ENCODE peak calls at places on chromosome 19, in six cellular contexts. A is tibial artery, W is caudate nucleus, T is RWPE1, V is breast epithelium, E is heart right ventricle. U is an unnamed sample.

GRCh38 chr19:33998739-33999345 is 173.5 kb upstream of the LSM14A start:
- DNase-seq in A (no peak), W (no peak), T (peak), V (no peak), E (no peak), U (no peak)

GRCh38 chr19:13155472-13156284 is 5.5 kb downstream of the IER2 start:
- DNase-seq in A (peak), W (peak), T (peak), V (peak), E (peak), U (peak)

GRCh38 chr19:33365676-33366075 is 7.8 kb upstream of the CEBPG start:
- DNase-seq in A (no peak), W (no peak), T (no peak), V (no peak), E (no peak), U (no peak)

GRCh38 chr19:34308381-34309367 is 54.3 kb downstream of the GARRE1 start:
- DNase-seq in A (no peak), W (no peak), T (no peak), V (no peak), E (no peak), U (no peak)

GRCh38 chr19:16541526-16542044 is 652 bp downstream of the CHERP start:
- DNase-seq in A (no peak), W (no peak), T (no peak), V (no peak), E (no peak), U (no peak)

GRCh38 chr19:57058871-57059270 is 60.9 kb upstream of the USP29 start:
- DNase-seq in A (no peak), W (no peak), T (no peak), V (no peak), E (no peak), U (no peak)

GRCh38 chr19:49363265-49364082 is at the start of gene DKKL1:
- DNase-seq in A (peak), W (peak), T (peak), V (peak), E (peak), U (peak)

GRCh38 chr19:852136-853013 is at the start of gene ELANE:
- DNase-seq in A (no peak), W (no peak), T (no peak), V (no peak), E (no peak), U (no peak)

GRCh38 chr19:2246801-2247361 is 2.2 kb upstream of the AMH start:
- DNase-seq in A (no peak), W (peak), T (no peak), V (no peak), E (peak), U (no peak)

GRCh38 chr19:29245221-29245620 is 32.3 kb upstream of the UQCRFS1 start:
- DNase-seq in A (no peak), W (no peak), T (no peak), V (no peak), E (no peak), U (peak)

GRCh38 chr19:46975918-46976782 is 43.5 kb upstream of the NPAS1 start:
- DNase-seq in A (peak), W (peak), T (peak), V (peak), E (peak), U (peak)

GRCh38 chr19:8088752-8089663 is 36.4 kb downstream of the CCL25 start:
- DNase-seq in A (no peak), W (no peak), T (no peak), V (no peak), E (no peak), U (no peak)

GRCh38 chr19:52086481-52086880 is 9.1 kb downstream of the ZNF841 start:
- DNase-seq in A (no peak), W (no peak), T (no peak), V (no peak), E (no peak), U (no peak)

GRCh38 chr19:44824758-44825157 is 15.9 kb downstream of the BCAM start:
- DNase-seq in A (no peak), W (no peak), T (no peak), V (no peak), E (no peak), U (no peak)

GRCh38 chr19:12665281-12665573 is 1.3 kb downstream of the MAN2B1 start:
- DNase-seq in A (peak), W (no peak), T (no peak), V (no peak), E (peak), U (no peak)

GRCh38 chr19:47109541-47110375 is 3.8 kb downstream of the ZC3H4 start:
- DNase-seq in A (no peak), W (peak), T (no peak), V (no peak), E (no peak), U (no peak)

GRCh38 chr19:17244618-17245534 is 843 bp downstream of the NR2F6 start:
- DNase-seq in A (no peak), W (peak), T (no peak), V (peak), E (no peak), U (no peak)

GRCh38 chr19:33514885-33515485 is 6.6 kb downstream of the PEPD start:
- DNase-seq in A (peak), W (no peak), T (no peak), V (no peak), E (no peak), U (no peak)

GRCh38 chr19:18939922-18940775 is 868 bp downstream of the HOMER3 start:
- DNase-seq in A (peak), W (peak), T (peak), V (peak), E (peak), U (no peak)

GRCh38 chr19:19514215-19514633 is 1.1 kb downstream of the TSSK6 start:
- DNase-seq in A (no peak), W (peak), T (no peak), V (no peak), E (peak), U (no peak)

GRCh38 chr19:33704271-33704670 is 82.5 kb downstream of the CHST8 start:
- DNase-seq in A (no peak), W (no peak), T (no peak), V (no peak), E (no peak), U (no peak)

GRCh38 chr19:3324405-3324856 is 42.0 kb upstream of the NFIC start:
- DNase-seq in A (peak), W (no peak), T (no peak), V (no peak), E (no peak), U (no peak)

GRCh38 chr19:17079710-17080440 is 4.3 kb downstream of the MYO9B start:
- DNase-seq in A (peak), W (peak), T (peak), V (peak), E (peak), U (peak)

GRCh38 chr19:12884926-12885748 is 1.9 kb downstream of the KLF1 start:
- DNase-seq in A (no peak), W (no peak), T (peak), V (peak), E (peak), U (no peak)

GRCh38 chr19:33910922-33911321 is 114.3 kb downstream of the KCTD15 start:
- DNase-seq in A (no peak), W (no peak), T (no peak), V (no peak), E (no peak), U (no peak)

GRCh38 chr19:7811989-7812388 is 18.0 kb upstream of the EVI5L start:
- DNase-seq in A (no peak), W (no peak), T (peak), V (no peak), E (no peak), U (no peak)

GRCh38 chr19:7831452-7831851 is 1.4 kb downstream of the EVI5L start:
- DNase-seq in A (no peak), W (peak), T (peak), V (no peak), E (no peak), U (no peak)

GRCh38 chr19:14475251-14476073 is at the start of gene PTGER1:
- DNase-seq in A (no peak), W (no peak), T (no peak), V (no peak), E (no peak), U (no peak)

GRCh38 chr19:16587031-16588023 is 15.1 kb upstream of the SLC35E1 start:
- DNase-seq in A (peak), W (no peak), T (no peak), V (no peak), E (no peak), U (no peak)

GRCh38 chr19:42455621-42456081 is 12.9 kb upstream of the CXCL17 start:
- DNase-seq in A (no peak), W (no peak), T (peak), V (no peak), E (no peak), U (no peak)

GRCh38 chr19:45767410-45767880 is 1.6 kb downstream of the SIX5 start:
- DNase-seq in A (peak), W (no peak), T (peak), V (peak), E (peak), U (peak)

GRCh38 chr19:5196832-5197231 is 143.8 kb downstream of the PTPRS start:
- DNase-seq in A (no peak), W (no peak), T (no peak), V (no peak), E (no peak), U (no peak)
- H3K27ac ChIP-seq in A (no peak), W (no peak), T (no peak), V (no peak), E (no peak), U (no peak)

GRCh38 chr19:30309983-30310805 is 62.0 kb upstream of the ZNF536 start:
- DNase-seq in A (no peak), W (no peak), T (no peak), V (no peak), E (no peak), U (peak)
- H3K27ac ChIP-seq in A (no peak), W (no peak), T (no peak), V (no peak), E (no peak), U (no peak)

GRCh38 chr19:43782689-43783231 is 2.0 kb upstream of the KCNN4 start:
- DNase-seq in A (no peak), W (no peak), T (no peak), V (no peak), E (no peak), U (no peak)

GRCh38 chr19:43783636-43784035 is 2.9 kb upstream of the KCNN4 start:
- DNase-seq in A (no peak), W (no peak), T (no peak), V (no peak), E (no peak), U (no peak)

GRCh38 chr19:43784981-43785808 is 4.4 kb upstream of the KCNN4 start:
- DNase-seq in A (no peak), W (peak), T (peak), V (no peak), E (peak), U (no peak)

GRCh38 chr19:43782311-43782660 is 1.5 kb upstream of the KCNN4 start:
- DNase-seq in A (no peak), W (no peak), T (no peak), V (no peak), E (no peak), U (no peak)

GRCh38 chr19:43784251-43784980 is 3.6 kb upstream of the KCNN4 start:
- DNase-seq in A (no peak), W (no peak), T (peak), V (no peak), E (no peak), U (no peak)
- H3K27ac ChIP-seq in A (no peak), W (no peak), T (peak), V (peak), E (no peak), U (no peak)

DNA sequence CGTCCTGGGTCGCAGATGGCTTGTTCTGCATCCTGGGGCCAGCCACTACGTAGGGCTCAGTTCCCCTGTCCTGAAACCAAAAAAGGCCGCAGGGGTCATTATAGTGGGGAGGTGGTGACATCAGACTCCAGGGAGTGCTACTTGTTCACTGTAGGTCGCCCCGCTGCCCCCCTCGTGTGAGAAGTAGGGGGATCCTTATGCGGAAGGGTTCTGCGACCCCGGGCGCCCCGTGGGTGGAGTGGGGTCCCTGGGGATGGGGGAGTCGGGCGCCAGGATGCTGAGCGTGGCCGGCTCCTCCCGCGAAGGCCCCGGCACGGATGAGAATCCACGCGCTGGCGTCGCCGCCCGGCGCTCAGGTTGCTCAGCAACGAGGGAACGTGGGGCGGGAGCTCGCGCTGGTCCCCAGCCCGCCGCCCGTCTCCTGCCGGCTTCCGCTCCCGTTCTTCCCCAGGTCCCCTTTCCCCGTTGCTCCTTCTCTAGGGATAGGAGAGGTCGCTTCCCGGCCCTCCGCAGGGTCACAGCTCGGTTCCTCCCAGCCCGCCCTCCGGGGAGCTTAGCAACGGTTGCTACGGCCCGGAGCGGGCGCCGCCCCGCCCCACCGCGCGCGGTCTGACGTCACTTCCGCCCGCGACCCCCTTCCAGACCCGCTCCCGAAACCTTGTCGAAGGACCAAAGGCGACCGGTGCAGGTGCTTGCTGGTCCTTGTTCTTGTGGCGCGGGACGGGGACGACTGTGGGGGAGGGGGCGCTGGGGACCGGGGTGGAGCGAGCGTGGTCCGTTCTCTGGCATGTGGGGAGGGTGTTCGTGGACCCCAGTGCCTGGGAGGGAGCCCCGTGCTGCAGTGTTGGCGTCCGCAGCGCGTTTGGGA is at the start of gene NAT14:
- DNase-seq in A (no peak), W (peak), T (peak), V (no peak), E (peak), U (no peak)
- H3K27ac ChIP-seq in A (peak), W (peak), T (peak), V (peak), E (peak), U (peak)